ENCODE peak calls at places on chromosomes 2 and 18, in seven cellular contexts. I is AG04450, L is fibroblast of the aortic adventitia, M is bronchial epithelial cell, Y is coronary artery, H is cardiac muscle cell, S is GM10248. B is an unnamed sample.

GRCh38 chr2:70261501-70261900 is 3.6 kb downstream of the PCYOX1 start:
- DNase-seq in H (no peak), L (no peak), I (no peak), S (no peak), M (no peak), Y (no peak), B (no peak)

GRCh38 chr18:33194793-33195192 is 245.7 kb downstream of the CCDC178 start:
- DNase-seq in H (no peak), I (no peak), M (no peak), Y (no peak), S (no peak), L (no peak), B (no peak)

GRCh38 chr2:12313445-12314118 is 403.2 kb upstream of the TRIB2 start:
- DNase-seq in L (no peak), I (no peak), H (no peak), S (no peak), Y (no peak), M (no peak), B (no peak)

GRCh38 chr2:216634317-216635148 is 1.3 kb downstream of the IGFBP2 start:
- DNase-seq in I (no peak), S (no peak), L (no peak), H (peak), M (no peak), Y (no peak), B (no peak)

GRCh38 chr18:76956648-76957047 is 134.3 kb downstream of the ZNF236 start:
- DNase-seq in M (no peak), I (no peak), L (no peak), S (no peak), H (no peak), Y (no peak), B (no peak)

GRCh38 chr2:10303634-10304378 is 1.1 kb downstream of the HPCAL1 start:
- DNase-seq in S (peak), H (peak), L (peak), M (no peak), Y (no peak), I (no peak), B (peak)

GRCh38 chr2:236668531-236668969 is 98.9 kb downstream of the ACKR3 start:
- DNase-seq in S (no peak), H (no peak), M (no peak), L (no peak), Y (no peak), I (no peak), B (no peak)

GRCh38 chr18:61833387-61833786 is 59.4 kb downstream of the RNF152 start:
- DNase-seq in I (no peak), S (no peak), Y (no peak), M (no peak), L (peak), H (peak), B (no peak)

GRCh38 chr2:132788310-132788832 is 118.4 kb upstream of the LYPD1 start:
- DNase-seq in H (no peak), I (no peak), L (no peak), S (no peak), Y (no peak), M (no peak), B (no peak)

GRCh38 chr18:32349728-32350395 is 120.8 kb downstream of the GAREM1 start:
- DNase-seq in Y (peak), H (peak), I (peak), L (peak), M (peak), S (no peak), B (no peak)

GRCh38 chr18:71105994-71106546 is 817.2 kb downstream of the SOCS6 start:
- DNase-seq in I (no peak), L (peak), Y (no peak), H (peak), S (no peak), M (no peak), B (no peak)

GRCh38 chr2:102226612-102227351 is 40.0 kb downstream of the IL1RL2 start:
- DNase-seq in I (no peak), S (no peak), L (peak), M (no peak), Y (no peak), H (peak), B (no peak)

GRCh38 chr18:22026889-22027288 is 142.5 kb upstream of the GATA6 start:
- DNase-seq in Y (no peak), M (no peak), S (no peak), I (no peak), H (no peak), L (no peak), B (no peak)

GRCh38 chr2:111624401-111625156 is 259.4 kb downstream of the ANAPC1 start:
- DNase-seq in Y (no peak), I (peak), H (peak), L (peak), S (no peak), M (peak), B (no peak)

GRCh38 chr2:228747478-228747877 is 523.6 kb downstream of the PID1 start:
- DNase-seq in Y (no peak), S (no peak), M (peak), I (no peak), H (no peak), L (no peak), B (no peak)

GRCh38 chr18:58253318-58253717 is 209.3 kb downstream of the NEDD4L start:
- DNase-seq in S (no peak), L (no peak), Y (no peak), I (no peak), H (no peak), M (no peak), B (no peak)

DNA sequence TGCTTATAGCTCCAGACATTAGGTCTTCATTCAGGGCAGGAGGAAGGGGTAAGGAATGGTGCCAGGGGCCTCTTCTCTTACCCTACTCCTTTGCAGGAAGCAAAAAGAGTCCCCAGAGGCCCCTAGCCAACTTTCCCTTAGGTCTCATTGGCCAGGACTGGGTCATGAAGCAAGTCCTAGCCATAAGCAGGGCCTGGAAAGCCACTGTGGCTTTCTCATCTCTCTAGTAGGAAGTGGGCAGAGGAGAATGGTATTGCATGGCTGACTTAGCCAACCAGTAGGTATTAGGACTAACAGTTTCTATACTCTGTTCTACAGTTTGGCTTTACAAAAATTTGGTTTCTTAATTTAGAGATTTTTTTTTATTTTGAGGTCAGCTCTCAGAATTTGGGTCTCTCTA is 4.8 kb downstream of the FAM228A start:
- DNase-seq in M (no peak), H (no peak), I (no peak), Y (no peak), L (no peak), S (no peak), B (no peak)
- TF ChIP-seq CTCF in M (no peak), H (no peak), I (no peak), Y (no peak), L (no peak), S (no peak), B (no peak)

GRCh38 chr2:56155188-56155587 is 28.6 kb upstream of the CCDC85A start:
- DNase-seq in H (no peak), S (no peak), M (no peak), L (no peak), I (no peak), Y (no peak), B (no peak)

GRCh38 chr2:56148825-56149224 is 35.0 kb upstream of the CCDC85A start:
- DNase-seq in M (no peak), H (no peak), Y (no peak), S (no peak), L (no peak), I (no peak), B (no peak)

DNA sequence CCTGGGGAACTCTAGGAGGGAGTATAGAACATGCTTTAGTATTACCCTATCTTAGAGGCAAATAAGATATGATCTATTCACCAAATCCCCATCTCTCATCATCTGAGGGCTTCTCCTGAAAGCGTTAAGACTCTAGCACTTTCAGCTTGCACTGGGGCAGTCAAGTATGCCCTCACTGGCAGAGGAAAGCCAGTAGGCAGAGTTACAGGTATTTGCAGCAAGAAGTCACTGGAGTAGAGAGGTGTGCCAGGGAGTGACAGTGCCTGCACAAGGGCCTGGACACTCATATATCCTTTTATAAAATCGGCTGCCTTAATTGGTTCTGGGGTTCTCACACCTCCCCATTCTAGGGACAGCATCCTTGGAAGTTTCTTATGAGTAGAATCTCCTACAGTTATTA is 31.9 kb upstream of the CCDC85A start:
- DNase-seq in H (no peak), M (no peak), I (no peak), S (no peak), L (no peak), Y (no peak), B (no peak)
- TF ChIP-seq CTCF in H (no peak), M (no peak), I (no peak), S (no peak), L (no peak), Y (no peak), B (no peak)

GRCh38 chr2:172484253-172484652 is 56.9 kb downstream of the ITGA6 start:
- DNase-seq in M (peak), H (peak), L (peak), Y (no peak), S (no peak), I (no peak), B (no peak)
- TF ChIP-seq CTCF in M (no peak), H (peak), L (peak), Y (no peak), S (peak), I (peak), B (peak)

GRCh38 chr2:94875820-94876522 is 4.7 kb downstream of the TEKT4 start:
- DNase-seq in H (no peak), L (no peak), M (no peak), S (no peak), Y (no peak), I (no peak), B (no peak)

GRCh38 chr2:94874277-94874997 is 3.2 kb downstream of the TEKT4 start:
- DNase-seq in H (peak), I (no peak), Y (no peak), S (peak), L (peak), M (no peak), B (peak)

GRCh38 chr2:94875064-94875819 is 4.0 kb downstream of the TEKT4 start:
- DNase-seq in S (no peak), M (no peak), Y (no peak), I (no peak), H (no peak), L (no peak), B (no peak)

GRCh38 chr2:94877129-94877528 is 5.9 kb downstream of the TEKT4 start:
- DNase-seq in M (no peak), I (no peak), H (no peak), Y (no peak), S (no peak), L (no peak), B (no peak)

DNA sequence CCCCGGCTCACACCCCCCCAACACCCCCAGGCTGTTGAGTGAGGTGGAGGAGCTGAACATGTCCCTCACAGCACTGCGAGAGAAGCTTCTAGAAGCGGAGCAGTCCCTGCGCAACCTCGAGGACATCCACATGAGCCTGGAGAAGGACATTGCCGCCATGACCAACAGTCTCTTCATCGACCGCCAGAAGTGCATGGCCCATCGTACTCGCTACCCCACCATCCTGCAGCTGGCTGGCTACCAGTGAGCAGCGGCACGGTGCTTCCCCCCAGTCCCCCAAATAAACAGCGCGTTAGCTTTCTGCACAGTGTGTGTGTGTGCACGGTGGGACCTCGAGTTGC is 5.3 kb downstream of the TEKT4 start:
- DNase-seq in H (no peak), I (no peak), S (no peak), Y (no peak), L (no peak), M (no peak), B (no peak)
- TF ChIP-seq CTCF in H (no peak), I (no peak), S (no peak), Y (no peak), L (no peak), M (no peak), B (no peak)

GRCh38 chr2:96764253-96764637 is 3.5 kb downstream of the CNNM4 start:
- DNase-seq in Y (no peak), H (no peak), I (no peak), S (no peak), M (no peak), L (peak), B (no peak)
- TF ChIP-seq CTCF in Y (no peak), H (no peak), I (no peak), S (no peak), M (no peak), L (no peak), B (no peak)

GRCh38 chr2:122447237-122447636 is 691.8 kb downstream of the TSN start:
- DNase-seq in L (no peak), S (no peak), M (no peak), Y (no peak), I (no peak), H (no peak), B (no peak)

GRCh38 chr2:122446761-122447160 is 691.3 kb downstream of the TSN start:
- DNase-seq in H (no peak), S (no peak), I (no peak), M (no peak), Y (no peak), L (no peak), B (no peak)

GRCh38 chr2:122451697-122452096 is 696.2 kb downstream of the TSN start:
- DNase-seq in H (no peak), I (no peak), M (no peak), S (no peak), Y (no peak), L (no peak), B (no peak)

GRCh38 chr2:122451040-122451439 is 695.6 kb downstream of the TSN start:
- DNase-seq in S (peak), I (no peak), H (peak), Y (no peak), L (peak), M (peak), B (no peak)
- TF ChIP-seq CTCF in S (peak), I (peak), H (peak), Y (no peak), L (peak), M (peak), B (peak)

DNA sequence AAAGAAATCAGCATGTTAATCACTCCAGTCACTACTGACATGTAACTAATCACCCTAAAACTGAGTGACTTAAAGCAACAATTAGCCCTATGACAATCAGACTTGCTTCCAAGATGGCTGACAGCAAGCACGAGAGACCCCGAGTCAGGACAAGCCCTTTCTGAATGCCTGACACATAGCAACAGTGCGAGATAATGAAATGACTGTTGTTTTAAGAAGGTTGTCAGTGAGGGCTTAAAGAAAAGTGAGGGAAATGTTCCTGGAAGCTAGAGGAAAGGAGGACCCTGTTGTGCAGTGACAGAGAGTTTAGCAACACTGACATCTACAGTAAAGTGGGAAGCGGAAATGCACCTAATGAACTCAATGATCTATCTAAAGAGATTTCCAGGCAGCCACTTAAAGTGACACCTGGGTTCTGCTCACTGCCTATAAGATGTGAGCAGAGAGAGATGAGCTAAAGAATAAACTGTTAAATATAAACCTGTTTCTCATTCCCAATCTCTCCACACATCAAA is 163.1 kb downstream of the STK39 start:
- DNase-seq in H (no peak), M (no peak), Y (no peak), I (no peak), L (no peak), S (no peak), B (no peak)
- TF ChIP-seq CTCF in H (no peak), M (no peak), Y (no peak), I (no peak), L (no peak), S (no peak), B (no peak)

DNA sequence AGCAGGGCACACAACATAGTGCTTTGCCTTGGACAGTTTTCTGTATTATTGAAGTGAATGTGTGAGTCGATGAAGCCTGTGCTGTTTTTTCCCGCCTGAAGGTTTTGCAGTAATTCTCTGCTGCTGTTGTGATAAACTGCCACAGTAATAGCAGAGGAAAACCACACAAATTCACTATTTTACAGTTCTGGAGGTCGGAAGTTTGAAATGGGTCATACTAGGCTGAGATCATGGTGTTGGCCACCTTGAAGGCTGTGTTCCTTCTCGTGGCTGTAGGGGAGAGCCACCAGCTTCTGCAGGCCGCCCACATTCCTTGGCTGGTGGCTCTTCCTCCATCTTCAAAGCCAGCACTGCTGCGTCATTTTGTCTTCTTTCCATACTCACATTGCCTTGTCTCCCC is 694 bp upstream of the SLC16A14 start:
- DNase-seq in M (no peak), H (no peak), Y (no peak), L (no peak), I (no peak), S (no peak), B (no peak)
- TF ChIP-seq CTCF in M (no peak), H (no peak), Y (no peak), L (no peak), I (no peak), S (no peak), B (no peak)

GRCh38 chr2:43798300-43798699 is 24.5 kb downstream of the DYNC2LI1 start:
- DNase-seq in M (no peak), I (no peak), S (no peak), L (no peak), H (peak), Y (no peak), B (no peak)
- TF ChIP-seq CTCF in M (no peak), I (peak), S (no peak), L (peak), H (peak), Y (no peak), B (peak)

GRCh38 chr2:154439156-154439555 is 259.3 kb upstream of the KCNJ3 start:
- DNase-seq in I (no peak), M (peak), H (no peak), Y (no peak), S (no peak), L (no peak), B (no peak)
- TF ChIP-seq CTCF in I (no peak), M (no peak), H (no peak), Y (no peak), S (no peak), L (peak), B (no peak)

B was measured in activated CD8-positive, alpha-beta T cell treated with anti-CD3 and anti-CD28 coated beads for 36 hours.